ENCODE peak calls at places on chromosomes 2 and 18, in six cellular contexts. Y is K562, T is IMR-90, L is SK-N-SH, A is A549, D is GM12878. C is an unnamed sample.

GRCh38 chr18:12741351-12741750 is 38.5 kb downstream of the PSMG2 start:
- DNase-seq in Y (no peak), T (peak; percentile 49), L (peak; percentile 46), A (peak; percentile 36), D (no peak), C (peak; percentile 94)

GRCh38 chr2:106816974-106817373 is 69.0 kb downstream of the ST6GAL2 start:
- DNase-seq in Y (no peak), T (no peak), L (no peak), A (no peak), D (no peak), C (no peak)

GRCh38 chr2:74373189-74373588 is 6.9 kb downstream of the DCTN1 start:
- DNase-seq in Y (peak; percentile 41), T (no peak), L (no peak), A (no peak), D (no peak), C (no peak)

GRCh38 chr2:20561703-20562454 is 89.0 kb downstream of the HS1BP3 start:
- DNase-seq in Y (peak; percentile 37), T (peak; percentile 81), L (no peak), A (no peak), D (no peak), C (no peak)

GRCh38 chr2:225002656-225003045 is 39.6 kb downstream of the DOCK10 start:
- DNase-seq in Y (no peak), T (no peak), L (no peak), A (no peak), D (peak; percentile 63), C (no peak)

GRCh38 chr2:121501070-121501469 is 29.6 kb upstream of the RNU4ATAC start:
- DNase-seq in Y (no peak), T (peak; percentile 85), L (no peak), A (no peak), D (peak; percentile 17), C (no peak)

GRCh38 chr2:191847764-191848163 is 876 bp upstream of the CAVIN2 start:
- DNase-seq in Y (no peak), T (no peak), L (no peak), A (no peak), D (no peak), C (no peak)

GRCh38 chr2:88627856-88628568 is 748 bp upstream of the EIF2AK3 start:
- DNase-seq in Y (peak; percentile 69), T (peak; percentile 97), L (peak; percentile 65), A (peak; percentile 81), D (no peak), C (no peak)

GRCh38 chr2:37671013-37671815 is at the start of gene CDC42EP3:
- DNase-seq in Y (peak; percentile 86), T (no peak), L (peak; percentile 95), A (peak; percentile 77), D (no peak), C (no peak)

GRCh38 chr2:58569460-58570185 is 328.5 kb upstream of the FANCL start:
- DNase-seq in Y (no peak), T (no peak), L (no peak), A (no peak), D (no peak), C (no peak)

GRCh38 chr2:150802648-150803047 is 315.2 kb upstream of the RND3 start:
- DNase-seq in Y (no peak), T (peak; percentile 47), L (no peak), A (no peak), D (no peak), C (no peak)

GRCh38 chr18:9066358-9066757 is 36.1 kb upstream of the NDUFV2 start:
- DNase-seq in Y (no peak), T (no peak), L (no peak), A (no peak), D (no peak), C (no peak)

GRCh38 chr18:45619062-45619825 is 4.0 kb downstream of the SLC14A2 start:
- DNase-seq in Y (no peak), T (no peak), L (no peak), A (no peak), D (no peak), C (no peak)

GRCh38 chr2:133333189-133333588 is 235.1 kb downstream of the NCKAP5 start:
- DNase-seq in Y (no peak), T (peak; percentile 62), L (no peak), A (no peak), D (no peak), C (no peak)

GRCh38 chr2:46861916-46862315 is 53.7 kb downstream of the MCFD2 start:
- DNase-seq in Y (no peak), T (no peak), L (no peak), A (no peak), D (no peak), C (no peak)

GRCh38 chr2:236712961-236713673 is 143.5 kb downstream of the ACKR3 start:
- DNase-seq in Y (no peak), T (no peak), L (no peak), A (no peak), D (no peak), C (no peak)

GRCh38 chr2:12803616-12804015 is 86.9 kb downstream of the TRIB2 start:
- DNase-seq in Y (no peak), T (no peak), L (peak; percentile 46), A (no peak), D (no peak), C (no peak)

GRCh38 chr2:220521591-220521990 is 894.2 kb downstream of the SLC4A3 start:
- DNase-seq in Y (no peak), T (no peak), L (no peak), A (no peak), D (no peak), C (no peak)

GRCh38 chr18:50665519-50665918 is 105.6 kb downstream of the MAPK4 start:
- DNase-seq in Y (no peak), T (no peak), L (no peak), A (no peak), D (no peak), C (no peak)

GRCh38 chr2:9573013-9573708 is 17.5 kb upstream of the ADAM17 start:
- DNase-seq in Y (no peak), T (peak; percentile 65), L (no peak), A (no peak), D (no peak), C (no peak)

GRCh38 chr2:64831134-64831976 is 157.8 kb upstream of the SLC1A4 start:
- DNase-seq in Y (peak; percentile 90), T (peak; percentile 89), L (peak; percentile 70), A (peak; percentile 98), D (peak; percentile 71), C (peak; percentile 88)

GRCh38 chr2:174699993-174700766 is 64.1 kb downstream of the CHRNA1 start:
- DNase-seq in Y (peak; percentile 67), T (peak; percentile 65), L (peak; percentile 69), A (peak; percentile 65), D (no peak), C (peak; percentile 40)

GRCh38 chr2:38446972-38447561 is 70.0 kb upstream of the ATL2 start:
- DNase-seq in Y (no peak), T (no peak), L (no peak), A (no peak), D (no peak), C (no peak)

GRCh38 chr2:112973156-112973555 is 4.7 kb upstream of the IL36G start:
- DNase-seq in Y (no peak), T (no peak), L (no peak), A (no peak), D (no peak), C (no peak)

GRCh38 chr2:151810506-151810905 is 17.7 kb downstream of the ARL5A start:
- DNase-seq in Y (no peak), T (no peak), L (no peak), A (no peak), D (no peak), C (no peak)

DNA sequence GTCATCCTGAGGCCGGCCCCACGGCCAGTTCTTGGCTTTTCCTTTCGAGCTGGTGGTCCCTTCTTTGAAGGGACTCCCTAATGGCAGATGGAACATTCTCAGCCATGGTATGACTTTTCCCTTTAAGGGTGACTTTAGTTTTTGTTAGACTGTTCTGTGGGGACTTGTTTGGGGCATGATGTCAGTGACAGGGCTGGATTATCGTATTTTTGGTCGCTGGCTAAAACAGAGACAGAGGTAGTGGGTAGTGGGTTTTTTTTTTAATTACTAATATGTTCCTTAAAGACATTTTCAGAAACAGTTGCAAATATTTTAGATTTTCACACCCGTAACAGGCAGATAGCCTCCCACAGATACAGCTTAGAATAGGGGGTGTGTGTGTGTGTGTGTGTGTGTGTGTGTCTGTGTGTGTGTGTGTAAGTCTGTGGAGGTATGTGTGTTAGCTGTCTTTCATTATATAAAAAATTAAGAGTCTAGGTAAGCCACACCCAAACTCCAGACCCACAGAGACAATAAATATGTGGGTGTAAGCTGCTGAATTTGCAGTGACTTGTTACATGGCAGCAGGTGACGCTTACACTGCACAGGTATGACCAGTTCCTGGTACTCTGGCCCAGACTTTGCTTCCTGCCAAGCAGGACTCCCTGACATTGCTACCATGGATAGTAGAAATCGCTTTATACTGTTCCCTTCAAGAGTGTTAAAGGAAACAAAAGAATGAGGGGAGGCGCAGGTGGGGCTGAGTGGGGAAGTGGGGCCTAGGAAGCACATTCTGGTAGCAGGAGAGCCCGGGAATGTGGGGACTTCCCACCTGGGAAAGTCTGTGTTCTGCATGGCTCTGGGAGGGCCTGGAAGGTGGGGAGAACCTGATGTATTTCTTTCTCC is 20.9 kb downstream of the NCK2 start:
- DNase-seq in Y (no peak), T (no peak), L (no peak), A (no peak), D (no peak), C (no peak)
- TF ChIP-seq SMC3 in Y (no peak), T (no peak), L (no peak), A (no peak), D (no peak), C (no peak)

DNA sequence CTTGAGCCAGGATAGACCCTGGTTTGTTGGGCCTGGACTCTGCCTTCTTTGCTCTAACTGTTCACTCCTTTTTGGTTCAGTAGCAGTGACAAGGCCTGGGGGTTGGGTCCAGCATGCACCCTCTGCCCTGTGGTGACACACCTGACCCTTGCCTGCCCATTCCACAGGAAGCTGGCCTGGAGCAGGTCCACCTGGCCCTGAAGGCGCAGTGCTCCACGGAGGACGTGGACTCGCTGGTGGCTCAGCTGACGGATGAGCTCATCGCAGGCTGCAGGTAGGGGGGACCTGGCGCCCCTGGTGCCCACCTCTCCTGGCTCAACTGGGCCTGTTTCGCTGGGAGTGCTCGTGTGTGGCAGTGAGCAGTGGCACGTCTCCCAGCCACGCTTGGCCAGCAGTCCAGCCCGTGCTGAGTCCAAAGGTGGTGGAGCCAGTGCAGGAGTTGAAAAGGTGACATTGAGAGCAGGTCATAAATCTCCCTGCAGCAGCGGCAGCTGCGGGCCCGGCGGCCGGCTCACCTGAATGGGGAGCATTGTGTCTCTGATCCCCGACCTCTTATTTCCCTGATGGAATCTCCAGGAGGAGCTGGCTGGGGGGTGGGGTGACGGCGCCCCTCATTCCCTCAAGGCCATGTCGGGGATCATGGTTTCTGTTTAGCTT is 102.6 kb downstream of the DYSF start:
- DNase-seq in Y (no peak), T (no peak), L (no peak), A (no peak), D (no peak), C (peak; percentile 52)
- TF ChIP-seq SMC3 in Y (no peak), T (no peak), L (no peak), A (no peak), D (no peak), C (no peak)

DNA sequence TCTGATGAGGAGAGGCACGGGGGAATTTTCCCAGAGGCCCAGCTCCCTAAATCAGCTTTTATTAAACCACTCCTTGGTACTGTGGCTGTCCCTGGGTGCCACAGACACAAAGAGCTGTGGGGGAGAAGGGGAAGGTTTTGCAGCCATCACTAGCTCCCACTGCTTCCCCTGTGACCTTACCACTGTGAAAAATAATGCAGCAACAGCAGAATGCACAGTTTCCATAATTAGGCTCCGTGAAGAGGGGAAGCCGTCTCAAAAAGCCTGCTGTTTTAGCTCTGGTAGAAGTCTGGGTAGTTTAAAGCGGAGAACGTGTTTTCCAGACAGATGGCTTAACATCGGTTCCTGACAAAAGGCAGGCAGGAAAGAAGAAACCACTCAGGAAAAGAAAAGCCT is 27.5 kb upstream of the CAB39 start:
- DNase-seq in Y (no peak), T (no peak), L (no peak), A (no peak), D (no peak), C (no peak)
- TF ChIP-seq SMC3 in Y (no peak), T (no peak), L (no peak), A (no peak), D (no peak), C (no peak)

GRCh38 chr18:23071285-23071684 is 64.0 kb upstream of the CABLES1 start:
- DNase-seq in Y (no peak), T (peak; percentile 72), L (no peak), A (no peak), D (peak; percentile 79), C (no peak)
- TF ChIP-seq SMC3 in Y (no peak), T (no peak), L (no peak), A (no peak), D (no peak), C (no peak)